ENCODE peak calls at places on chromosomes 16 and 17, in four cellular contexts. Z is ACHN; W is tibial nerve; Q is CD8-positive, alpha-beta T cell. S is an unnamed sample.

GRCh38 chr17:36152639-36153120 is 23.8 kb downstream of the TBC1D3B start:
- DNase-seq in Z (no peak), Q (no peak), W (peak; percentile 5), S (no peak)

GRCh38 chr17:38536661-38537060 is 69.1 kb downstream of the SRCIN1 start:
- DNase-seq in W (no peak), Q (no peak), Z (no peak), S (no peak)

GRCh38 chr16:57178793-57179212 is 7.0 kb downstream of the PSME3IP1 start:
- DNase-seq in Q (no peak), Z (no peak), W (no peak), S (no peak)

GRCh38 chr16:13873835-13874438 is 46.0 kb upstream of the ERCC4 start:
- DNase-seq in W (no peak), Q (no peak), Z (peak; percentile 35), S (no peak)

GRCh38 chr17:73288534-73289302 is 23.1 kb downstream of the CDC42EP4 start:
- DNase-seq in Q (no peak), W (no peak), Z (no peak), S (no peak)

GRCh38 chr16:10728035-10728462 is 15.6 kb upstream of the NUBP1 start:
- DNase-seq in W (no peak), Q (no peak), Z (no peak), S (no peak)

GRCh38 chr17:83051423-83052240 is 27.8 kb upstream of the METRNL start:
- DNase-seq in Q (peak; percentile 98), W (peak; percentile 90), Z (peak; percentile 98), S (peak; percentile 97)

GRCh38 chr16:12092347-12092882 is 115.9 kb downstream of the SNX29 start:
- DNase-seq in Z (peak; percentile 86), W (no peak), Q (no peak), S (no peak)

GRCh38 chr17:6568186-6568758 is 11.9 kb upstream of the PITPNM3 start:
- DNase-seq in Q (no peak), Z (no peak), W (no peak), S (no peak)

GRCh38 chr17:77373298-77374169 is 232.8 kb downstream of the SEC14L1 start:
- DNase-seq in W (peak; percentile 52), Q (peak; percentile 40), Z (no peak), S (no peak)

GRCh38 chr17:77829871-77830799 is 128.4 kb upstream of the TNRC6C start:
- DNase-seq in Q (no peak), Z (peak; percentile 71), W (peak; percentile 31), S (peak; percentile 76)

GRCh38 chr16:10519929-10520868 is 60.2 kb downstream of the EMP2 start:
- DNase-seq in Q (no peak), W (no peak), Z (no peak), S (no peak)

GRCh38 chr16:2739555-2740435 is 12.6 kb upstream of the SRRM2 start:
- DNase-seq in Q (no peak), Z (no peak), W (no peak), S (no peak)

GRCh38 chr17:4900231-4901107 is 1.1 kb downstream of the C17orf107 start:
- DNase-seq in Z (no peak), W (no peak), Q (peak; percentile 69), S (no peak)

GRCh38 chr16:30491744-30492308 is 19.3 kb downstream of the ITGAL start:
- DNase-seq in Q (peak; percentile 21), Z (peak; percentile 76), W (no peak), S (peak; percentile 75)

GRCh38 chr16:82241469-82242052 is 71.5 kb upstream of the MPHOSPH6 start:
- DNase-seq in W (no peak), Q (no peak), Z (no peak), S (no peak)

GRCh38 chr16:20114356-20114755 is 40.7 kb upstream of the GPR139 start:
- DNase-seq in Z (peak; percentile 94), W (no peak), Q (no peak), S (peak; percentile 65)

GRCh38 chr17:49393491-49394255 is 21.0 kb downstream of the PHB1 start:
- DNase-seq in W (no peak), Z (no peak), Q (no peak), S (no peak)

GRCh38 chr16:46882304-46882939 is 1.7 kb upstream of the GPT2 start:
- DNase-seq in Z (no peak), Q (no peak), W (no peak), S (no peak)

GRCh38 chr16:30948956-30949654 is at the start of gene ORAI3:
- DNase-seq in Q (peak; percentile 40), Z (peak; percentile 73), W (peak; percentile 67), S (peak; percentile 57)

GRCh38 chr17:81902023-81902652 is at the start of gene NPB:
- DNase-seq in Z (no peak), Q (no peak), W (no peak), S (no peak)

GRCh38 chr16:450800-451512 is 25.5 kb downstream of the RAB11FIP3 start:
- DNase-seq in Q (no peak), Z (no peak), W (no peak), S (no peak)

GRCh38 chr16:52515068-52515671 is 31.8 kb downstream of the TOX3 start:
- DNase-seq in W (no peak), Q (no peak), Z (peak; percentile 12), S (no peak)

GRCh38 chr17:7403043-7403901 is 625 bp downstream of the TMEM256 start:
- DNase-seq in W (peak; percentile 56), Z (no peak), Q (peak; percentile 31), S (peak; percentile 86)

GRCh38 chr16:19066988-19067348 is 446 bp upstream of the COQ7 start:
- DNase-seq in Z (no peak), W (no peak), Q (no peak), S (no peak)

GRCh38 chr17:50171371-50172071 is 5.7 kb downstream of the SGCA start:
- DNase-seq in Q (no peak), W (no peak), Z (no peak), S (no peak)

GRCh38 chr16:87160752-87161337 is 156.3 kb downstream of the C16orf95 start:
- DNase-seq in Z (no peak), Q (no peak), W (no peak), S (no peak)

GRCh38 chr17:3995067-3995466 is 30.8 kb upstream of the ATP2A3 start:
- DNase-seq in Z (no peak), W (no peak), Q (no peak), S (no peak)

GRCh38 chr17:81956607-81957589 is 4.1 kb downstream of the NOTUM start:
- DNase-seq in W (no peak), Z (no peak), Q (no peak), S (no peak)

S was measured in H54.